ENCODE peak calls at places on chromosomes 12 and 14, in ten cellular contexts. E is suprapubic skin, M is NB4, A is A549, Y is GM12891, D is ovary, L is prostate gland, N is stomach, B is thyroid gland, W is Peyer's patch. T is an unnamed sample.

GRCh38 chr12:81022531-81022930 is 55.3 kb upstream of the ACSS3 start:
- DNase-seq in W (no peak), D (no peak), Y (no peak), L (no peak), E (no peak), N (no peak), B (no peak), A (no peak), M (no peak), T (no peak)

GRCh38 chr12:48996794-48997718 is 2.1 kb downstream of the DDN start:
- DNase-seq in A (peak; percentile 94), M (peak; percentile 87), D (peak; percentile 82), L (peak; percentile 69), B (peak; percentile 80), N (peak; percentile 81), W (peak; percentile 90), E (no peak), Y (peak; percentile 72), T (peak; percentile 85)

GRCh38 chr12:96408993-96409392 is 8.8 kb upstream of the CDK17 start:
- DNase-seq in A (no peak), L (no peak), E (no peak), D (no peak), N (no peak), W (no peak), M (no peak), B (no peak), Y (no peak), T (no peak)

GRCh38 chr14:77979666-77980351 is 179.9 kb downstream of the ADCK1 start:
- DNase-seq in W (no peak), E (no peak), B (no peak), L (no peak), M (peak; percentile 47), Y (no peak), N (no peak), A (no peak), D (no peak), T (peak; percentile 31)

GRCh38 chr12:15558915-15559528 is 230.2 kb downstream of the EPS8 start:
- DNase-seq in D (no peak), L (no peak), B (no peak), Y (no peak), W (no peak), N (no peak), A (no peak), E (no peak), M (no peak), T (no peak)

GRCh38 chr12:68844318-68844745 is 36.4 kb downstream of the MDM2 start:
- DNase-seq in B (peak; percentile 41), E (no peak), A (no peak), W (no peak), D (no peak), Y (no peak), N (no peak), M (no peak), L (no peak), T (peak; percentile 27)

GRCh38 chr12:6613776-6614512 is 6.8 kb upstream of the CHD4 start:
- DNase-seq in E (peak; percentile 95), A (peak; percentile 68), W (peak; percentile 92), L (peak; percentile 87), N (peak; percentile 90), M (peak; percentile 98), D (peak; percentile 96), B (peak; percentile 94), Y (no peak), T (peak; percentile 97)

GRCh38 chr12:3629082-3629830 is 123.7 kb downstream of the CRACR2A start:
- DNase-seq in M (no peak), N (no peak), W (no peak), L (no peak), Y (no peak), B (no peak), E (no peak), A (no peak), D (no peak), T (no peak)

GRCh38 chr14:55398679-55399078 is 13.0 kb downstream of the ATG14 start:
- DNase-seq in W (no peak), B (no peak), N (no peak), A (peak; percentile 21), L (no peak), D (no peak), M (peak; percentile 11), E (no peak), Y (no peak), T (peak; percentile 48)

GRCh38 chr12:124347805-124348658 is 53.1 kb downstream of the RFLNA start:
- DNase-seq in D (no peak), L (peak; percentile 33), B (no peak), W (no peak), A (no peak), N (no peak), M (no peak), E (no peak), Y (no peak), T (no peak)

GRCh38 chr14:104794099-104794498 is 1.4 kb downstream of the AKT1 start:
- DNase-seq in W (peak; percentile 72), Y (peak; percentile 76), M (peak; percentile 55), A (peak; percentile 73), N (peak; percentile 52), D (peak; percentile 71), E (no peak), B (no peak), L (no peak), T (peak; percentile 65)

GRCh38 chr14:104794641-104795467 is 694 bp downstream of the AKT1 start:
- DNase-seq in A (no peak), Y (peak; percentile 71), E (no peak), D (peak; percentile 64), L (no peak), W (peak; percentile 65), B (peak; percentile 58), N (peak; percentile 51), M (peak; percentile 49), T (peak; percentile 61)

GRCh38 chr14:104796682-104797081 is 1.1 kb upstream of the AKT1 start:
- DNase-seq in L (no peak), E (no peak), B (peak; percentile 53), Y (no peak), D (no peak), A (no peak), M (no peak), N (no peak), W (no peak), T (no peak)

GRCh38 chr14:104795781-104796681 is 483 bp upstream of the AKT1 start:
- DNase-seq in D (peak; percentile 74), E (no peak), A (peak; percentile 67), M (peak; percentile 65), Y (peak; percentile 84), W (peak; percentile 69), B (peak; percentile 59), L (no peak), N (peak; percentile 68), T (peak; percentile 82)

DNA sequence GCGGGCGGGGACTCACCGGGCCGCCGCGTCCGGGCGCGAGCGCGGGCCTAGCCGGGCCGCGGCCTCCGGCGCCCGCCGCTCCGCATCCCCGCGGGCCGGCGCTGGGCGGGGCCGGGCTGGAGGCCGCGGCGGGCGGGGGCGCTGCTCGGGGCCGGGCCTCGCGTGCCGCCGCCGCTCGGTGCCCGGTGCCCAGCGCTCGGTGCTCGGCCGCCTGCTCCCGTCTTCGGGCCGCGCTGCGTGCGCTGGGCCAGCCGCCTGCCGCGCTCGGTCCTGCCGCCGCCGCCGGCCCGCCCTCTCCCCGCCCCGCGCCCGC is at the start of gene AKT1:
- DNase-seq in N (no peak), B (no peak), W (no peak), D (no peak), Y (no peak), M (no peak), E (no peak), A (no peak), L (no peak), T (no peak)
- TF ChIP-seq POLR2A in N (no peak), B (no peak), W (no peak), D (no peak), Y (no peak), M (no peak), E (no peak), A (no peak), L (no peak), T (no peak)

DNA sequence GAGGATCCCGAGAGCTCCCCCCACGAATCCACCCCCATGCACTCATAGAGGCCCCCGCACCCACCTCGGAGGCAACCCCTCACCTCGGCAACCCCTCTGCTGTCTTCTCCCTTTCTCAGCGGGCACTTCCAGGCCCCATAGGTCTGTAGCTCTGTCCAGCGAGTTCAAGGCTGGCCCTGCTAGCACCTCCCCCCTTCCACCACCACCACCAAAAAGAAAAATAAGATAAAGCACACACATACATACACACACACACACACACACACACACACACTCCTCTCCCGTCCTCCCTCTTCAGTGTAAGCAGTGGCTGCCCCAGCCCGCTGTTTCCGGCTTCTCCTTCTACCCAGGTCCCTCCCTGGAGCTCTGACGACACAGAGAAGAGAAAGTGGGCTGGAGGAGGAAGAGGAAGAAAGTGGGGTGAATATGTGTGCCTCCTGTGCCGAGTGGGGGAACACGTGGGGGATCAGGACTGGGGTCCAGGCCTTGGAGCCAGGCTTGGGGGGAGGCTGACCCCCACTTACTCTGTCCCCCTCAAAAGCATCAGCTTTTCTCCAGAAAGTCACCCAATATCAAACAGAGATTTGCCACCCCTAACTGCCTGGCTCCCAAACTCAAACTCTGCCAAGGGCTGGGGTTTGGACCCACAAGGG is at the start of gene STAT6:
- DNase-seq in D (peak; percentile 85), W (peak; percentile 96), N (peak; percentile 87), Y (no peak), E (peak; percentile 94), A (peak; percentile 67), L (peak; percentile 84), B (peak; percentile 82), M (peak; percentile 95), T (peak; percentile 88)
- TF ChIP-seq POLR2A in D (no peak), W (peak; percentile 79), N (no peak), Y (peak; percentile 75), E (peak; percentile 62), A (peak; percentile 37), L (peak; percentile 79), B (peak; percentile 20), M (peak; percentile 50), T (no peak)

DNA sequence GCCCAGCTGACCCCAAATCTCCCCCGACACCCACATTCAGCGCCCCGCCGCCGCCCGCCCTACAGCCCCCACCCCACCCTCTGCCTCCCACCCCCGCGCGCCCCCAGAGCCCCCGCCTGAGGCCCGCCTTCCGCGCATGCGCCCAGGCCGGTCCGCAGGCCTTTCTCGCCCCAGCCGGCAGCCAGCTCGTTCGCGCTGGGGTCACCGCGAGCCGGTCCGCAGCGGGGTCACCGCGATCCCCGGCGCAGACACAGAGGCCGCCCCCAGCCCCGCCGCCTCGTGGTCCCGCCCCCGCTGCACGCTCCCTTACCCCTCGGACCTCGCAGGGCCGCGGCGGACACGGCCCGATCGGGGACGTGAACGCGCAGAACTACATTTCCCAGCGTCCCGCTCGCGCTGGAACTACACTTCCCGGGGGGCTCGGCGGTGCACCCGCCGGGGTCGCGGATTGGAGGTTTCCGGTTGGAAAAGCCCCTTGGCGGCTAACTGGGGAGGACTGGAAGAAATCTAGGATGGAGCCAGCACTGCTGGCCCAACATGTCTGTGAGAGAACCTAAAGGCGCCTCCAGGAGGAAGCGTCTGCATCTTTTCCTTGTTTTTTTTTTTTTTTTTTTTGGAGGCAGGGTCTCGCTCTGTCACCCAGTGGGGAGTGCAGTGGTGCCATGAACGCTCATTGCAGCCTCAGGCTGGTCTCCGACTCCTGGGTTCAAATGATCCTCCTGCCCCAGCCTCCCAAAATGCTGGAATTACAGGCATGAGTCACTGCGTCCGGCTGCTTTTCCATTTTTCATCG is at the start of gene ZNF605:
- DNase-seq in M (peak; percentile 94), N (peak; percentile 87), Y (peak; percentile 97), E (peak; percentile 92), A (peak; percentile 95), W (peak; percentile 91), D (peak; percentile 92), L (peak; percentile 75), B (peak; percentile 89), T (peak; percentile 57)
- TF ChIP-seq POLR2A in M (peak; percentile 45), N (no peak), Y (no peak), E (no peak), A (peak; percentile 50), W (no peak), D (no peak), L (no peak), B (no peak), T (no peak)

GRCh38 chr12:57941165-57941894 is at the start of gene ATP23:
- DNase-seq in B (peak; percentile 95), D (peak; percentile 94), L (peak; percentile 92), E (peak; percentile 95), A (peak; percentile 84), Y (peak; percentile 80), M (peak; percentile 99), W (peak; percentile 97), N (peak; percentile 93), T (peak; percentile 96)
- TF ChIP-seq POLR2A in B (peak; percentile 60), D (peak; percentile 87), L (peak; percentile 82), E (peak; percentile 82), A (peak; percentile 79), Y (peak; percentile 90), M (peak; percentile 90), W (peak; percentile 78), N (no peak), T (peak; percentile 97)

T was measured in erythroblast.